ENCODE peak calls at places on chromosomes 4 and X, in six cellular contexts. N is natural killer cell; J is stimulated activated CD4-positive, alpha-beta T cell treated with anti-CD3 and anti-CD28 coated beads, Interleukin-1b, Interleukin-23, amount 100 ng/mL, for 24 hours; X is GM10248; I is kidney tubule cell; T is GF-D8. W is an unnamed sample.
A peak's percentile ranks its signal among the peaks of the same experiment; 100 is the strongest.

GRCh38 chrX:57918750-57919436 is 8.6 kb upstream of the ZXDA start:
- DNase-seq in N (no peak), J (no peak), X (no peak), I (peak; percentile 39), T (no peak), W (peak; percentile 36)

GRCh38 chr4:15720846-15721245 is 18.0 kb downstream of the BST1 start:
- DNase-seq in N (no peak), J (no peak), X (no peak), I (no peak), T (no peak), W (no peak)

GRCh38 chr4:179871726-179872125 is 2371.5 kb upstream of the TENM3 start:
- DNase-seq in N (no peak), J (no peak), X (no peak), I (no peak), T (no peak), W (no peak)

GRCh38 chrX:153061732-153062131 is 5.5 kb downstream of the PNMA3 start:
- DNase-seq in N (no peak), J (no peak), X (no peak), I (peak; percentile 45), T (no peak), W (no peak)

GRCh38 chr4:125736057-125736456 is 421.3 kb downstream of the FAT4 start:
- DNase-seq in N (no peak), J (no peak), X (no peak), I (peak; percentile 76), T (no peak), W (no peak)

GRCh38 chrX:77447339-77448149 is at the start of gene FGF16:
- DNase-seq in N (no peak), J (no peak), X (peak; percentile 19), I (no peak), T (no peak), W (no peak)

GRCh38 chrX:150568320-150569154 is at the start of gene MTM1:
- DNase-seq in N (peak; percentile 77), J (peak; percentile 73), X (peak; percentile 91), I (peak; percentile 96), T (peak; percentile 86), W (peak; percentile 95)

GRCh38 chr4:169045862-169046584 is 36.0 kb upstream of the CBR4 start:
- DNase-seq in N (no peak), J (no peak), X (no peak), I (no peak), T (no peak), W (no peak)

GRCh38 chr4:101067383-101067782 is 279.9 kb downstream of the PPP3CA start:
- DNase-seq in N (no peak), J (no peak), X (no peak), I (no peak), T (no peak), W (no peak)

GRCh38 chrX:124211312-124211942 is 121.0 kb upstream of the TEX13D start:
- DNase-seq in N (no peak), J (no peak), X (peak; percentile 15), I (peak; percentile 46), T (no peak), W (peak; percentile 60)

GRCh38 chr4:119652978-119653377 is 24.4 kb upstream of the PDE5A start:
- DNase-seq in N (no peak), J (no peak), X (no peak), I (no peak), T (no peak), W (no peak)

GRCh38 chr4:189202182-189202868 is 738.3 kb upstream of the FRG1 start:
- DNase-seq in N (no peak), J (no peak), X (peak; percentile 17), I (peak; percentile 61), T (no peak), W (peak; percentile 35)

GRCh38 chrX:45172890-45173289 is 27.8 kb downstream of the DIPK2B start:
- DNase-seq in N (no peak), J (no peak), X (no peak), I (peak; percentile 84), T (no peak), W (no peak)

GRCh38 chrX:96480081-96480480 is 204.6 kb upstream of the DIAPH2 start:
- DNase-seq in N (no peak), J (no peak), X (no peak), I (peak; percentile 50), T (no peak), W (no peak)

GRCh38 chrX:134369576-134369975 is 90.4 kb upstream of the HPRT1 start:
- DNase-seq in N (no peak), J (no peak), X (peak; percentile 50), I (no peak), T (no peak), W (peak; percentile 47)

GRCh38 chr4:48082956-48083355 is 51.1 kb downstream of the TXK start:
- DNase-seq in N (no peak), J (no peak), X (no peak), I (no peak), T (no peak), W (no peak)

GRCh38 chr4:93827272-93827947 is 1.1 kb upstream of the ATOH1 start:
- DNase-seq in N (no peak), J (no peak), X (no peak), I (no peak), T (no peak), W (no peak)

GRCh38 chr4:16457944-16458343 is 231.7 kb upstream of the TAPT1 start:
- DNase-seq in N (no peak), J (no peak), X (no peak), I (peak; percentile 85), T (no peak), W (no peak)

GRCh38 chrX:38375888-38376287 is 23.5 kb downstream of the OTC start:
- DNase-seq in N (no peak), J (no peak), X (peak; percentile 10), I (peak; percentile 9), T (no peak), W (peak; percentile 14)

GRCh38 chr4:7396186-7396585 is 38.5 kb downstream of the PSAPL1 start:
- DNase-seq in N (no peak), J (no peak), X (no peak), I (no peak), T (no peak), W (no peak)

GRCh38 chr4:136650541-136651277 is 881.6 kb downstream of the PCDH18 start:
- DNase-seq in N (no peak), J (no peak), X (no peak), I (peak; percentile 94), T (no peak), W (no peak)

GRCh38 chrX:154328646-154329045 is 33.1 kb downstream of the TKTL1 start:
- DNase-seq in N (no peak), J (no peak), X (no peak), I (no peak), T (no peak), W (no peak)

GRCh38 chrX:110097920-110098319 is 95.0 kb downstream of the TMEM164 start:
- DNase-seq in N (no peak), J (no peak), X (no peak), I (no peak), T (no peak), W (no peak)

GRCh38 chr4:142373610-142374009 is 472.5 kb downstream of the INPP4B start:
- DNase-seq in N (no peak), J (no peak), X (no peak), I (no peak), T (no peak), W (no peak)

GRCh38 chrX:12767856-12768255 is 23.4 kb upstream of the PRPS2 start:
- DNase-seq in N (no peak), J (no peak), X (no peak), I (no peak), T (no peak), W (no peak)

GRCh38 chr4:94344457-94344856 is 1.8 kb upstream of the HPGDS start:
- DNase-seq in N (no peak), J (no peak), X (no peak), I (no peak), T (no peak), W (no peak)

GRCh38 chr4:65825121-65825520 is 154.8 kb upstream of the EPHA5 start:
- DNase-seq in N (no peak), J (no peak), X (no peak), I (peak; percentile 4), T (no peak), W (no peak)

GRCh38 chrX:38639730-38640129 is 78.4 kb downstream of the TSPAN7 start:
- DNase-seq in N (no peak), J (no peak), X (no peak), I (no peak), T (no peak), W (no peak)

GRCh38 chr4:87559090-87559837 is 30.1 kb upstream of the SPARCL1 start:
- DNase-seq in N (no peak), J (no peak), X (no peak), I (peak; percentile 13), T (no peak), W (peak; percentile 6)

GRCh38 chr4:113248320-113248719 is 198.9 kb downstream of the ANK2 start:
- DNase-seq in N (no peak), J (no peak), X (no peak), I (no peak), T (no peak), W (no peak)

GRCh38 chr4:144894525-144894924 is 203.5 kb downstream of the ANAPC10 start:
- DNase-seq in N (no peak), J (no peak), X (no peak), I (peak; percentile 52), T (peak; percentile 53), W (no peak)

GRCh38 chrX:133838761-133839676 is 146.4 kb downstream of the GPC3 start:
- DNase-seq in N (no peak), J (peak; percentile 14), X (peak; percentile 16), I (peak; percentile 35), T (no peak), W (peak; percentile 12)

GRCh38 chr4:47209833-47210232 is 178.5 kb downstream of the GABRB1 start:
- DNase-seq in N (no peak), J (no peak), X (no peak), I (peak; percentile 88), T (no peak), W (no peak)

GRCh38 chr4:1240721-1241465 is 8.0 kb downstream of the CTBP1 start:
- DNase-seq in N (no peak), J (no peak), X (no peak), I (no peak), T (no peak), W (no peak)